ENCODE peak calls at places on chromosomes 2 and 18, in four cellular contexts. Q, R, P and U are unnamed samples.

GRCh38 chr2:168671932-168672331 is 130.5 kb upstream of the NOSTRIN start:
- DNase-seq in P (peak; percentile 48), R (no peak), Q (no peak), U (no peak)

GRCh38 chr2:152440460-152440859 is 105.5 kb downstream of the FMNL2 start:
- DNase-seq in P (no peak), Q (no peak), R (no peak), U (no peak)

GRCh38 chr2:42569116-42569711 is 782 bp downstream of the MTA3 start:
- DNase-seq in P (peak; percentile 69), R (no peak), Q (peak; percentile 21), U (peak; percentile 35)

GRCh38 chr2:203718087-203718486 is 11.6 kb downstream of the CD28 start:
- DNase-seq in P (peak; percentile 86), Q (no peak), R (no peak), U (no peak)

GRCh38 chr18:25230658-25231326 is 121.2 kb downstream of the ZNF521 start:
- DNase-seq in Q (peak; percentile 43), R (no peak), P (peak; percentile 97), U (peak; percentile 58)

GRCh38 chr2:54212456-54212855 is 43.6 kb downstream of the TSPYL6 start:
- DNase-seq in P (no peak), R (no peak), Q (no peak), U (no peak)

GRCh38 chr2:218961651-218962570 is 2.4 kb downstream of the CDK5R2 start:
- DNase-seq in P (no peak), R (no peak), Q (no peak), U (no peak)

GRCh38 chr2:88329815-88330603 is 122.5 kb downstream of the FOXI3 start:
- DNase-seq in P (no peak), R (peak; percentile 78), Q (no peak), U (no peak)

GRCh38 chr18:47151457-47151856 is 1.2 kb upstream of the HDHD2 start:
- DNase-seq in R (no peak), Q (no peak), P (no peak), U (no peak)

GRCh38 chr2:12534646-12535263 is 182.0 kb upstream of the TRIB2 start:
- DNase-seq in R (peak; percentile 12), P (no peak), Q (no peak), U (no peak)

GRCh38 chr2:216051350-216051749 is 30.3 kb downstream of the PECR start:
- DNase-seq in Q (no peak), P (no peak), R (no peak), U (no peak)

GRCh38 chr2:81195774-81196382 is 891.3 kb upstream of the LRRTM1 start:
- DNase-seq in P (no peak), R (no peak), Q (no peak), U (no peak)

GRCh38 chr2:163551974-163552373 is 183.8 kb downstream of the FIGN start:
- DNase-seq in Q (no peak), R (no peak), P (no peak), U (no peak)

GRCh38 chr2:27445155-27445554 is 3.0 kb downstream of the KRTCAP3 start:
- DNase-seq in Q (no peak), R (no peak), P (no peak), U (no peak)

GRCh38 chr2:27441958-27442281 is 261 bp upstream of the KRTCAP3 start:
- DNase-seq in R (no peak), P (no peak), Q (no peak), U (no peak)

GRCh38 chr2:27441226-27441926 is 805 bp upstream of the KRTCAP3 start:
- DNase-seq in R (no peak), P (no peak), Q (no peak), U (no peak)

GRCh38 chr2:27442981-27443323 is 771 bp downstream of the KRTCAP3 start:
- DNase-seq in R (no peak), P (no peak), Q (peak; percentile 50), U (peak; percentile 10)

GRCh38 chr2:27442282-27442980 is at the start of gene KRTCAP3:
- DNase-seq in P (no peak), Q (peak; percentile 89), R (peak; percentile 42), U (peak; percentile 85)
- TF ChIP-seq POLR2A in P (no peak), Q (peak; percentile 29), R (peak; percentile 30), U (no peak)

GRCh38 chr2:70596293-70596692 is 42.7 kb upstream of the TGFA start:
- DNase-seq in R (peak; percentile 71), P (peak; percentile 25), Q (no peak), U (no peak)
- H3K4me1 ChIP-seq in R (peaks cover 24% of the 10 kb centered on the region), P (peaks cover 2% of the 10 kb centered on the region), Q (no peaks in the 10 kb centered on the region), U (peaks cover 17% of the 10 kb centered on the region)

DNA sequence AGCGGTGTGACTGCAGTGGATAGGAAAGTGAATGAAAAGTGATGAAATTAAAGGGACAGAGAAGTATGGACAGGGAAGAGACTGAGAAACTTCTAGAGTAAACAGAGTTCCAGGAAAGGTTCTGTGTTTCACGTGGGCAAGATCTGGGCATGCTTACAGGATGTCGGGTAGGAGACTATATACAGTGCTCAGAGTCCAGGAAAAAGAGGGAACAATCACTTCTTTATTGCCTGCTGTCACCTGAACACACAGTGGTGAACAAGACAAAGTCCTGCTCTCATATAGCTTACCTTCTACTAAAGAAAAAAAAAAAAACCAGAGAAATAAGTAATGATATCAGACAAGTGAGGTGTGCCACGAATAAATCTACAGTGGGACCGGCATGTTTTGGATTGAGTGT is 2.4 kb downstream of the LRPPRC start:
- DNase-seq in Q (no peak), P (no peak), R (no peak), U (no peak)
- H3K4me3 ChIP-seq in Q (no peak overlapping the region), P (no peak overlapping the region), R (no peak overlapping the region), U (no peak overlapping the region)

GRCh38 chr18:50287028-50287440 is 458 bp downstream of the CXXC1 start:
- DNase-seq in Q (no peak), R (no peak), P (no peak), U (peak; percentile 32)
- TF ChIP-seq POLR2A in Q (no peak), R (no peak), P (no peak), U (no peak)

DNA sequence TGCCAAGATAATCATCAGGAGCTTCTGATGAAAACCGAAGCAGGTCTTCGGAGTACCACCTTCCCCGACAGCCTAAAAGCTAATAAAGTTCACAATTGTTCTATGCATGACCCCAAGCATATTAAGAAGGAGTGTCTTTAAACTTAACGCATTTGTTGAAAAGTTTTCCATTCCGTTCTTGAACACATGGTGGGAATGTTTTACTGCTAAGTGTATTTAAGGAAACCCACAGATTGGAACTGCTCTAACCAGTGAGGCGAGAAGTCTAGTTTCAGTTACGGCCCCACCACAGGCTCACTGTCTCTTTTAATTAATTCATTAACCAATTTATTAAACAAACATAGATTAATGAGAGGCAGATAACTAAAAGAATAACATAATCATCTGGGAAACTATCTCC is 152.4 kb downstream of the ANKRD44 start:
- DNase-seq in Q (no peak), R (no peak), P (no peak), U (no peak)
- H3K4me1 ChIP-seq in Q (peaks cover 5% of the 10 kb centered on the region), R (no peaks in the 10 kb centered on the region), P (peaks cover 44% of the 10 kb centered on the region), U (no peaks in the 10 kb centered on the region)

GRCh38 chr2:223815884-223816570 is 21.4 kb downstream of the AP1S3 start:
- DNase-seq in P (peak; percentile 65), Q (no peak), R (peak; percentile 81), U (peak; percentile 60)

GRCh38 chr2:223813329-223813728 is 24.1 kb downstream of the AP1S3 start:
- DNase-seq in P (no peak), Q (no peak), R (no peak), U (no peak)

GRCh38 chr2:223819891-223820290 is 17.5 kb downstream of the AP1S3 start:
- DNase-seq in R (no peak), Q (no peak), P (no peak), U (no peak)

GRCh38 chr2:223811757-223812156 is 25.6 kb downstream of the AP1S3 start:
- DNase-seq in R (no peak), Q (no peak), P (no peak), U (no peak)

GRCh38 chr2:223815186-223815883 is 22.0 kb downstream of the AP1S3 start:
- DNase-seq in R (peak; percentile 100), Q (no peak), P (peak; percentile 97), U (peak; percentile 35)
- H3K4me3 ChIP-seq in R (peak overlapping the region; percentile 20), Q (no peak overlapping the region), P (no peak overlapping the region), U (no peak overlapping the region)

GRCh38 chr2:126831234-126832005 is 67.3 kb upstream of the TEX51 start:
- DNase-seq in P (peak; percentile 3), R (no peak), Q (no peak), U (no peak)

GRCh38 chr2:126835261-126835660 is 63.4 kb upstream of the TEX51 start:
- DNase-seq in Q (no peak), R (no peak), P (no peak), U (no peak)

GRCh38 chr2:126832038-126832437 is 66.7 kb upstream of the TEX51 start:
- DNase-seq in P (no peak), Q (no peak), R (no peak), U (no peak)

GRCh38 chr2:126834006-126834659 is 64.6 kb upstream of the TEX51 start:
- DNase-seq in P (no peak), Q (no peak), R (no peak), U (no peak)

DNA sequence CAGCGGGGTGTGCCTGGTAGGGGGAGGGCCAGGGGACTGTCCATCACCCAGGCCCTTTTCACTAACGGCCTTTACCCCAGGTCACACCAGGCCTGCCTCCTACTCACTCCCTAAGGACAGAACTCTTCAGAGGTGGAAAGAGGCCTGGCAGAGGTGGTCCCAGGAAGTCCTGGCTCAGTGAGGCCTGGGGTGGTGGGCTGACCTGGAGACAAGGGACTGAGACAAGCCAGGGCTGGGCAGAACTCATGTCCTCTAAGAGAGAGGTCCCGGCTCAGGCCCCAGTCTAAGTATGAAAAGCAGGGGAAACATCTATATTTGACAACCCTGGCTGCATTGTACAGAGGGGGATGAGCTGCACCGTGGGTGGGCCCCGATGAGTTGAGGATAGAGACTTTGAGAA is 65.9 kb upstream of the TEX51 start:
- DNase-seq in P (no peak), Q (no peak), R (no peak), U (no peak)
- TF ChIP-seq POLR2A in P (no peak), Q (no peak), R (no peak), U (no peak)

DNA sequence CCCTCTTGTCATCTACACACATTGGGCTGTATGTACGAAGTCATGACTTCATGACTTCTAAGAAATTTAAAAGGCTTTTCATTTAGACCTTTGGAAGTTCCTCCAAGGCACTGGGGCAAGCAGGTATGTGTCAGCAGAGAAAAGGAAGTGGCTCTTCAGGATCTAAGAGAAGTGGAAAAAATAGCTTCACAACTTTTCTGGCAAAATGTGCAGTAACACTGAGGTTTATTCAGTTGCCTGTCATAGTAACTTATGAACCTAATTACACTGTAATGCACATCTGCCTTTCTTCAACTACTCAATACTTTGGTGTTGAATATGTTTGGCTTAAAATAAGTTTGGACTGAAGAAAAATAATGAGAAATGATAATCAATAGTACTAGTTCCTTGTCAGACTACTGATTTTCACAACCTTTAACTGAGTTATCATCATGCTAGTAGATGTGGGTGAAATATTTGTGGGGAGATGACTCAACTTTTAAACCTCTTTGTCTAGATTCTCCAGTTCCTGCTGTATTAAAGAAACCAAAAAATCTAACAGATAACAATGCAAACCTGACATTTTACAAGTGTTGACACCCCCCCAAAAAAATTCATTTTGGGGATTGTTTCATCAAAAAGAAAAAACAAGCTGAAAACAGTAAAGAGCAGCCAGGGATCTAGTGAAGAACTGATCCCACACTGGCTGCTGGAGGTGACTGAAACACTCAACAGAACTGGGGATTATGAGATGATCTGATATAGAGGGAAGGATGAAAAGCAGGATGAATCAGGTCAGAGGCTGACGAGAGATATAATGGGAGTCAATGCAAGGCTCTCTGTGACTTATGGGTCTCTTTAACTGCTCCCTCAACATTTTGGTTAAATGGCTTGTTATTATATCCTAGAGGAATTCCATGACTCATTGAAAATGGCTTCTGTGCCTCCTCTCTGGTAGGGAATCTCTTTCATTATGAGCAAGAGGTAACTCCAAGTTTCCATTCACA is 84.6 kb downstream of the COLEC12 start:
- DNase-seq in Q (no peak), R (no peak), P (no peak), U (no peak)
- H3K4me1 ChIP-seq in Q (peaks cover 2% of the 10 kb centered on the region), R (no peaks in the 10 kb centered on the region), P (peaks cover 17% of the 10 kb centered on the region), U (no peaks in the 10 kb centered on the region)

GRCh38 chr2:148338544-148338943 is 306.0 kb upstream of the EPC2 start:
- DNase-seq in P (peak; percentile 83), R (no peak), Q (no peak), U (no peak)

GRCh38 chr2:148342091-148342490 is 302.5 kb upstream of the EPC2 start:
- DNase-seq in P (no peak), R (no peak), Q (no peak), U (no peak)
- H3K4me3 ChIP-seq in P (no peak overlapping the region), R (no peak overlapping the region), Q (no peak overlapping the region), U (no peak overlapping the region)